ENCODE peak calls at places on chromosomes 16 and 17, in five cellular contexts. T, V, Y, P and C are unnamed samples.

GRCh38 chr16:68792465-68793324 is 50.6 kb upstream of the TANGO6 start:
- DNase-seq in T (peak), P (no peak), Y (no peak), V (no peak), C (no peak)

GRCh38 chr17:50154604-50155003 is 4.1 kb upstream of the PPP1R9B start:
- DNase-seq in V (no peak), P (no peak), T (no peak), Y (no peak), C (no peak)

GRCh38 chr17:35889818-35890773 is 9.9 kb upstream of the CCL5 start:
- DNase-seq in V (peak), T (peak), P (no peak), Y (peak), C (no peak)

GRCh38 chr17:66317629-66318028 is 15.2 kb downstream of the PRKCA start:
- DNase-seq in P (no peak), V (no peak), T (peak), Y (no peak), C (no peak)

GRCh38 chr17:68821860-68822693 is 133.1 kb downstream of the ABCA8 start:
- DNase-seq in V (no peak), P (no peak), Y (peak), T (peak), C (no peak)

GRCh38 chr17:82353484-82353883 is 5.6 kb upstream of the TEX19 start:
- DNase-seq in P (no peak), Y (no peak), T (no peak), V (no peak), C (no peak)

GRCh38 chr16:84768061-84768797 is 51.6 kb upstream of the CRISPLD2 start:
- DNase-seq in V (no peak), T (no peak), Y (no peak), P (no peak), C (no peak)

GRCh38 chr16:87658564-87659225 is 56.4 kb downstream of the JPH3 start:
- DNase-seq in T (no peak), P (no peak), Y (no peak), V (no peak), C (no peak)

GRCh38 chr16:77835111-77835510 is 46.7 kb downstream of the VAT1L start:
- DNase-seq in T (peak), Y (no peak), P (no peak), V (no peak), C (no peak)

GRCh38 chr17:50499722-50500121 is 8.5 kb upstream of the MYCBPAP start:
- DNase-seq in P (no peak), V (no peak), Y (no peak), T (no peak), C (no peak)

GRCh38 chr17:17109231-17109630 is 67.0 kb downstream of the MPRIP start:
- DNase-seq in T (no peak), V (no peak), Y (no peak), P (no peak), C (no peak)

GRCh38 chr16:18803569-18804462 is 2.5 kb upstream of the ARL6IP1 start:
- DNase-seq in P (peak), V (no peak), Y (no peak), T (peak), C (no peak)

GRCh38 chr16:69925311-69925710 is 25.8 kb upstream of the CLEC18A start:
- DNase-seq in V (no peak), Y (no peak), P (no peak), T (no peak), C (no peak)

GRCh38 chr17:35046740-35047283 is 16.7 kb downstream of the RFFL start:
- DNase-seq in V (no peak), P (peak), Y (no peak), T (peak), C (peak)

GRCh38 chr17:64777413-64778101 is 115.5 kb upstream of the SMURF2 start:
- DNase-seq in P (peak), Y (no peak), V (no peak), T (no peak), C (no peak)

GRCh38 chr16:85564277-85565051 is 48.7 kb upstream of the GSE1 start:
- DNase-seq in T (no peak), P (peak), V (no peak), Y (no peak), C (no peak)

GRCh38 chr16:85391175-85391707 is 221.9 kb upstream of the GSE1 start:
- DNase-seq in T (no peak), Y (no peak), V (no peak), P (no peak), C (no peak)

GRCh38 chr17:74241434-74241833 is 28.1 kb downstream of the TTYH2 start:
- DNase-seq in P (no peak), T (no peak), V (no peak), Y (no peak), C (no peak)

GRCh38 chr17:2929881-2930533 is 133.4 kb downstream of the OR1D5 start:
- DNase-seq in Y (no peak), V (peak), T (peak), P (peak), C (peak)

GRCh38 chr16:3950343-3951193 is 70.1 kb upstream of the CREBBP start:
- DNase-seq in V (peak), T (peak), P (no peak), Y (peak), C (no peak)

GRCh38 chr17:27920569-27920968 is 27.4 kb upstream of the LYRM9 start:
- DNase-seq in P (no peak), T (no peak), Y (no peak), V (no peak), C (no peak)

GRCh38 chr17:83099570-83100181 is 20.3 kb downstream of the METRNL start:
- DNase-seq in Y (no peak), V (no peak), P (no peak), T (no peak), C (no peak)

GRCh38 chr17:8709006-8709405 is 35.6 kb downstream of the CCDC42 start:
- DNase-seq in T (no peak), Y (no peak), P (no peak), V (no peak), C (no peak)

GRCh38 chr17:37218849-37219248 is 156.9 kb upstream of the C17orf78 start:
- DNase-seq in T (no peak), P (no peak), V (no peak), Y (no peak), C (no peak)

DNA sequence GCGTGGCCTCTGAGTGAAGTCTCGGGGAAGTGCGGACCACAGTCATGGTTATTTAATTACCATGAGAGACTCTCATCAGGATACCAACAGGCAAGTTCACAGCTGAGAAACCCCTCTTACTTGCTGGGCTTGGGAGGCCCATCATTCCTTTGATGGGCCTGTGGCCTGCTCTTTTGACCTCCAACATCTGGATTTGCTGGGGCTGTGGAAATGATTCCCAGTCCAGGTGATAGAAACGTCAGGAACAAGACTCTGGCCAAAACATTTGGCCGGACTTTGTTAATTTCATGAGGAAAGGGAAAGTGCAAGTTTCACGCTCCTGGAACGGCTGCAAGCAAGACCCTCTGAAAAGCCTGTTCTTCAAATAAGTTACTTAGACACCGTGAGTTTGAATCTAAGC is 42.6 kb downstream of the TMEM114 start:
- DNase-seq in P (no peak), V (no peak), T (no peak), Y (no peak), C (no peak)
- TF ChIP-seq CTCF in P (no peak), V (no peak), T (no peak), Y (no peak), C (no peak)

GRCh38 chr17:21390294-21390693 is 14.1 kb downstream of the KCNJ12 start:
- DNase-seq in P (no peak), Y (no peak), V (no peak), T (no peak), C (no peak)
- TF ChIP-seq CTCF in P (no peak), Y (no peak), V (no peak), T (no peak), C (no peak)

GRCh38 chr17:76103274-76104139 is at the start of gene EXOC7:
- DNase-seq in Y (peak), P (peak), V (peak), T (peak), C (peak)

GRCh38 chr17:76104896-76105231 is 1.3 kb upstream of the EXOC7 start:
- DNase-seq in T (no peak), V (no peak), P (no peak), Y (no peak), C (no peak)

GRCh38 chr17:76102944-76103273 is 678 bp downstream of the EXOC7 start:
- DNase-seq in T (no peak), P (no peak), Y (no peak), V (no peak), C (no peak)

GRCh38 chr17:76104140-76104895 is 731 bp upstream of the EXOC7 start:
- DNase-seq in Y (no peak), V (no peak), T (no peak), P (no peak), C (no peak)

GRCh38 chr17:76107507-76107906 is 3.9 kb upstream of the EXOC7 start:
- DNase-seq in V (no peak), Y (no peak), P (no peak), T (no peak), C (no peak)
- TF ChIP-seq CTCF in V (no peak), Y (no peak), P (no peak), T (no peak), C (peak)

DNA sequence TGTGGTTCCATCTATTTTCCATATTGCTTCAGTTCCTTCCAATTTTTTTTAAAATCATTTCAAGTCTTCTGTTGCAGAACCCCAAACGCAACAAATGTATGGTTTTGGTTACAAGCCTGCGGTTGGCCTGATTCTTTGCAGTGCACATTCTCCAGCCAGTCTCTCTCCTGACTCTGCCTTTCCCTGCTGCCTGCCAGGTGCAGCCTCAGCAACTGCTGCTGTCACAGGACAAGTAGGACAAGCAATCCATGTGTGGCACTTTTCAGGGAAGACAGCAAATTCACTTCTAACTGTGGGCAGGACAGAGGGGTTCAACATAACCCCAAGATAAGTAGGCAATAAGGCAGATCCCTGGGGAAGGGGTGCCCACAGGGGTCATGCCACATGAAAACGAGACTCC is 24.2 kb downstream of the EMP2 start:
- DNase-seq in T (no peak), P (no peak), Y (no peak), V (no peak), C (no peak)
- TF ChIP-seq CTCF in T (no peak), P (no peak), Y (no peak), V (no peak), C (no peak)

DNA sequence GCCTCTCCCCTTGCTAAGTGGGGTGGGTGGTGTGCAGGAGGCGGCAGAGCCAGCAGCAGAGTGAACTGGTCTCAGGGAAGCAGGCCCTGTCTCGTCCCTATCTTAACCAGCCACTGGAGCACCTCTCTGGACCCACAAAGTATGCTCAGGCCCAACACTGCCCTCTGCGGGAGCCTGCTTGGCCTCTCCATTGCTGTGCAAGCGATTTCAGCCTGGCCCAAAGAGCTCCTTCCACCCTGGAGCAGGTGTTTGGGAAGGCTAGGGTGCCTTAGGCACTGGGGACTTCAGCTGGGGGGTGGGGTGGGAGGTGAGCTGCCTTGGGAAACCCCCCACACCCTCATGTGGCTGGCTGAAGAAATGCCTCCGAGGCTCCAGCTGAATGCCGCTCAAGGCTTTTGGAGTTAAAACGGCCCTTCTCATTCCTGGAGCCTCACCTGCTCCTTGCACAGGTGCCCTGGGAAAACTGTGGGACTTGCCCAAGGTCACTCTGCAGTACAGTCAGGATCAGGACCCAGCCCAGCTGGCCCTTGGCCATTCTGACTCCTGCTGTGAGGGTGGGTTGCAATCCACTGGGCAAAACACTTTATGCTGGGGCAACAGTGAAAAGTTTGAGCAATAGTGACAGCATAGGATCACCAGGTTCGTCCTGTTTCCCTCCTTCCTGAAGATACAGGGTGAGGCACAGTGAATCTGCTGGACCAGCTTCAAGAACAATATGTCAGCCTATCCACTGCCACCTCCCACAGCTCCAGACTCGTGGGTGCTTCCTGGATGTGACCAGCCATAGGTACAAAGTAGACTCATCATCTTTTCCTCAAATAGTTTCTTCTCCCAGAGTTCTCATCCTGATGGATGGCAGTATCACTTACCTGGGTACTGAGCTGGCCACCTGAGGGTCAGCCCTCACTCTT is 5.9 kb upstream of the UBE2O start:
- DNase-seq in P (peak), T (peak), V (no peak), Y (no peak), C (no peak)
- TF ChIP-seq CTCF in P (peak), T (peak), V (no peak), Y (peak), C (peak)

DNA sequence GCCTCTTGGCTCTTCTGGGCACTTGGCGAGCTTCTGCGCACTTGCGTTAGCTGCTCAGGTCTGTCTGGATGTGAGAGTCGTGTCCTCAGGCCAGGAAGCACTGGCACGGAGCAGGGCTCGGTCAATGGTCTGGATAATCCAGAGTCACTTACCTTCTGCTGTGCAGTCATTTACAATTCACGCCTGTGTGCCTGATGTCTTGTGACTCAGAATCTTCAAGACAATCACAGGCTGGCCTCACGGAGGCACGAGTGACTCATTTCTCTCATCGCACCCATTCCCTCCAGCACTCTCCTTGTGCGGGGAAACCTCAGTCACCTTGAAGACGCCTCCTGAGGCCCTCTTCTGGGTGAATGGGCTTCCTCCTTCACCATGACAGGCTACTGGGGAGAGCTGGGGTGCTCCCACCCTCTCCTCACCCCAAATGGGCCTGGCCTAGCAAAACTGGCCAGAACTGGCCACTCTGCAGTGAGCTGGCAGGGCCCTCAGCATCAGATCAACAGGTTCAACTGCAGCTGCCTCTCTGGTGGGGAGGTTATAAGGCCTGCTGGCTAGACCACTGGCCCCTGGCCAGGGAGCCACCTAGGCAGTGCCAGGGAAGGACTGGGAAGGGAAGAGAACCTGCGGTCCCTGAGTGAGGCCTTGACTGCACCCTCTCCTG is 1.9 kb upstream of the CAPN15 start:
- DNase-seq in Y (peak), P (peak), V (no peak), T (peak), C (no peak)
- TF ChIP-seq CTCF in Y (no peak), P (no peak), V (no peak), T (no peak), C (no peak)